ENCODE peak calls at places on chromosome 19, in seven cellular contexts. R is HepG2, K is GM12892, W is SK-N-SH, H is K562, O is GM12878, A is H1. S is an unnamed sample.

GRCh38 chr19:1143828-1144399 is 30.2 kb downstream of the SBNO2 start:
- DNase-seq in R (no peak), K (no peak), W (no peak), H (no peak), O (no peak), A (no peak), S (no peak)

GRCh38 chr19:31340059-31341025 is 8.9 kb downstream of the TSHZ3 start:
- DNase-seq in R (no peak), K (no peak), W (peak; percentile 74), H (no peak), O (no peak), A (peak; percentile 45), S (no peak)

GRCh38 chr19:45152504-45153338 is 8.1 kb downstream of the NKPD1 start:
- DNase-seq in R (no peak), K (peak; percentile 50), W (peak; percentile 80), H (no peak), O (no peak), A (peak; percentile 75), S (peak; percentile 56)

GRCh38 chr19:13668964-13669363 is 95.4 kb upstream of the MRI1 start:
- DNase-seq in R (no peak), K (no peak), W (no peak), H (peak; percentile 20), O (no peak), A (no peak), S (no peak)

GRCh38 chr19:4431808-4432674 is 25.6 kb downstream of the UBXN6 start:
- DNase-seq in R (no peak), K (no peak), W (no peak), H (no peak), O (peak; percentile 12), A (no peak), S (no peak)

GRCh38 chr19:31364956-31365355 is 15.7 kb upstream of the TSHZ3 start:
- DNase-seq in R (no peak), K (no peak), W (no peak), H (no peak), O (no peak), A (no peak), S (no peak)

GRCh38 chr19:44658069-44658727 is 13.1 kb upstream of the CEACAM19 start:
- DNase-seq in R (no peak), K (no peak), W (no peak), H (peak; percentile 46), O (no peak), A (no peak), S (no peak)

GRCh38 chr19:1411255-1412191 is 4.1 kb downstream of the DAZAP1 start:
- DNase-seq in R (no peak), K (no peak), W (no peak), H (no peak), O (no peak), A (no peak), S (no peak)

GRCh38 chr19:1421958-1422305 is 14.5 kb downstream of the DAZAP1 start:
- DNase-seq in R (no peak), K (no peak), W (no peak), H (no peak), O (no peak), A (no peak), S (no peak)

GRCh38 chr19:39474139-39474620 is 6.5 kb upstream of the TIMM50 start:
- DNase-seq in R (peak; percentile 30), K (peak; percentile 59), W (peak; percentile 91), H (peak; percentile 72), O (no peak), A (peak; percentile 96), S (peak; percentile 68)

GRCh38 chr19:51129716-51130115 is 5.0 kb downstream of the SIGLEC9 start:
- DNase-seq in R (no peak), K (no peak), W (no peak), H (no peak), O (no peak), A (no peak), S (no peak)

GRCh38 chr19:1998712-1999708 is 16.5 kb downstream of the BTBD2 start:
- DNase-seq in R (no peak), K (no peak), W (no peak), H (no peak), O (no peak), A (no peak), S (no peak)

GRCh38 chr19:55113570-55114039 is 3.8 kb downstream of the PPP1R12C start:
- DNase-seq in R (peak; percentile 38), K (peak; percentile 36), W (peak; percentile 70), H (peak; percentile 41), O (no peak), A (peak; percentile 59), S (no peak)

GRCh38 chr19:34208485-34208884 is 36.2 kb downstream of the LSM14A start:
- DNase-seq in R (no peak), K (no peak), W (no peak), H (no peak), O (no peak), A (no peak), S (no peak)

GRCh38 chr19:33376931-33377557 is 3.5 kb downstream of the CEBPG start:
- DNase-seq in R (no peak), K (no peak), W (no peak), H (no peak), O (no peak), A (no peak), S (no peak)

GRCh38 chr19:39878398-39878797 is 32.2 kb upstream of the FBL start:
- DNase-seq in R (no peak), K (peak; percentile 23), W (peak; percentile 26), H (no peak), O (no peak), A (no peak), S (no peak)

GRCh38 chr19:46453661-46454060 is 17.7 kb downstream of the PNMA8A start:
- DNase-seq in R (no peak), K (no peak), W (no peak), H (no peak), O (no peak), A (no peak), S (no peak)
- TF ChIP-seq POLR2AphosphoS5 in R (no peak), K (no peak), W (no peak), H (no peak), O (no peak), A (no peak), S (no peak)

DNA sequence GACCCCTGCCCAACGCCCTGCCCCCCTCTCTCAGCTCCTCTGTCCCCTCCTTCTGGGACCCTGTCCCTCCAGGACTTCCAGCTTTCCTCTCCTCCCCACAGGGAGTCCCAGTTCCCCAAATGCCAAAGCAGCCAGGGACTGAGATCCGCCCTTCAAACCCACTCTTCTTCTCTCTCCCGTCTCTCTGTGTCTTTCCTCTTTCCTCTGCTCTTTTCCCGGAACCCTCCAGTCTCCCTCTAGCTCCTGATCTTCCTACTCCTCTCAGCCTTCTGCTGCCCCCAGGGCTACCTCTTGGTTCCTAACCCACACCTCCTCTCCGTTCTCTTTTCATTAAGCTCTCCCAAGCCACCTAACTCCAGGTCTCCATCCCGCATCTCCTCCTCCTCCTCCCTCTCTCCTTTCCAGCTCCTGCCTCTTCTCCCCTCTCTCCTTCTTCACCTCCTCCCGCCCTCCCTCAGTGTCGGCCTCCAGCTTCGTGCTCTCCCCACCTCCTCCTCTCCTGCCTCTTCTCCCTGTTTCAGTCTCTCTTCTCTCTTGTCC is at the start of gene CA11:
- DNase-seq in R (no peak), K (no peak), W (no peak), H (no peak), O (no peak), A (peak; percentile 74), S (no peak)
- TF ChIP-seq TAF1 in R (no peak), K (no peak), W (no peak), H (no peak), O (no peak), A (peak; percentile 34), S (no peak)

DNA sequence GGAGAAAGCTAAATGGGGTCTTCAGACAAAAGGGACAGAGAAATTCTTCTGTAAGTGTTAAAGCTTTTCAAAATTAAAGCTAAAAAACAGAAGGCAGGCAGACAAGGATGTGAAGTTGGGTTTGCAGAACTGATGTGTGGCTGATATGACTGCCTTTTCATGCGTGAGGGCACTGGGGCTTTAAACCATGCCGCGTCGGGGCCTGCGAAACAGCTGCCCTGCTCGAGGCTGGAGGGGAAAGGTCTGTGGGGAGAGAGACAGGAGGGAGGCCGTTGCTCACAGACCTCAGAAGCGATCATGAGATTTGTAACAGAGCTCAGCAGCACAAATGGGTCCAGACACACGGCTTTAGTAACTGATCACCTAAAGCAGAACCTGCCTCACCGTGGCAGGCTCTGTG is 23.5 kb downstream of the CAPS start:
- DNase-seq in R (no peak), K (no peak), W (peak; percentile 78), H (no peak), O (no peak), A (no peak), S (no peak)
- TF ChIP-seq POLR2AphosphoS5 in R (no peak), K (no peak), W (no peak), H (no peak), O (no peak), A (no peak), S (no peak)

GRCh38 chr19:10433131-10433536 is 12.8 kb downstream of the PDE4A start:
- DNase-seq in R (no peak), K (no peak), W (no peak), H (no peak), O (no peak), A (no peak), S (no peak)

GRCh38 chr19:10431254-10431942 is 11.1 kb downstream of the PDE4A start:
- DNase-seq in R (no peak), K (no peak), W (peak; percentile 46), H (peak; percentile 43), O (peak; percentile 61), A (peak; percentile 65), S (no peak)

GRCh38 chr19:10430505-10431253 is 10.3 kb downstream of the PDE4A start:
- DNase-seq in R (no peak), K (no peak), W (peak; percentile 76), H (peak; percentile 90), O (no peak), A (peak; percentile 61), S (no peak)

GRCh38 chr19:10432736-10433130 is 12.4 kb downstream of the PDE4A start:
- DNase-seq in R (no peak), K (no peak), W (no peak), H (no peak), O (no peak), A (no peak), S (no peak)

DNA sequence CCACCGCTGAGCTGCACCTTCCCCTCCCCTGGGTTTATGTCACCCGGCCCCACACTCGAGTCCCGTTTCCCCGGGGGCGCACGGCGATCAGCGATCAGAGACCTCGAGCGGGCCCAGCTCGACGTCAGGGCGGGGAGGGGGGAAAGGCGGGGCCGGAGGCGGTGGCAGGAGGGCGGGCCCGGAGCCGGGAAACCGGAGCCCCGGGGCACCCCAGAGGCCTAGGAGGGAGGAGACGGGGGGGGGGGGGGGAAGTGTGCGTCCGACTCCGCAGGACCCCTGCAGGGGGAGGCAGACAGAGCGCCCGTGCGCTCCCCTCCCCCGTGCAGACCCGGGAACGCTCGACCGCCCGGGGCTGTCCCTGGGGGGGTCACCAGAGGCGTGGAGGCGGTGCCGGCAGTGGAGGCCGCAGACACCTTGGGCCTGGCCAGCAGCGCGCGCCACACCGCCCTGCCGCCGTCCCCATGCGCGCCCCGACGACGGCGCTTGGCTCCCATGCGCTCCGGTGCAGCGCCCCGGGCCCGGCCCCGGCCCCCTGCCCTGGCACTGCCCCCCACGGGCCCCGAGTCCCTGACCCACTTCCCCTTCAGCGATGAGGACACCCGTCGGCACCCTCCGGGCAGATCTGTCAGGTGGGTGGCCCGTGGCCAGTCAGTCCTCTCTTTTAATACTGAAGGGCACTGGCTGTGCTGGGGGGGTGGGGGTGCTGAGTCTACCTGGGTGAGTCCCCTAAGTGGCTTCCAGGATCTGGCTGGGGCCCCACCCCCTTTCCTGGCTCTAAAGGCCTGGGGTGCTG is 11.8 kb downstream of the PDE4A start:
- DNase-seq in R (no peak), K (no peak), W (peak; percentile 68), H (peak; percentile 90), O (no peak), A (peak; percentile 63), S (no peak)
- TF ChIP-seq TAF1 in R (no peak), K (no peak), W (no peak), H (peak; percentile 13), O (no peak), A (no peak), S (no peak)